ENCODE peak calls at places on chromosome 12, in nine cellular contexts. One of them, this sample, is unnamed.

GRCh38 chr12:130949806-130950205 is 3.9 kb upstream of the ADGRD1 start:
- DNase-seq in breast epithelium: no peak
- DNase-seq in ovary: no peak
- DNase-seq in right lobe of liver: no peak
- DNase-seq in lower leg skin: no peak
- DNase-seq in stomach: no peak
- DNase-seq in transverse colon: no peak
- DNase-seq in body of pancreas: no peak
- DNase-seq in heart left ventricle: no peak
- DNase-seq in this sample: no peak

GRCh38 chr12:106247731-106248176 is at the start of gene CKAP4:
- DNase-seq in transverse colon: peak
- DNase-seq in stomach: peak
- DNase-seq in ovary: peak
- DNase-seq in lower leg skin: peak
- DNase-seq in right lobe of liver: peak
- DNase-seq in breast epithelium: peak
- DNase-seq in heart left ventricle: peak
- DNase-seq in body of pancreas: peak
- DNase-seq in this sample: peak

GRCh38 chr12:93733358-93733757 is 56.2 kb downstream of the CRADD start:
- DNase-seq in stomach: no peak
- DNase-seq in lower leg skin: no peak
- DNase-seq in breast epithelium: no peak
- DNase-seq in right lobe of liver: no peak
- DNase-seq in transverse colon: no peak
- DNase-seq in heart left ventricle: peak
- DNase-seq in body of pancreas: no peak
- DNase-seq in ovary: no peak
- DNase-seq in this sample: no peak

GRCh38 chr12:4044101-4044500 is 170.9 kb upstream of the PARP11 start:
- DNase-seq in right lobe of liver: no peak
- DNase-seq in ovary: no peak
- DNase-seq in body of pancreas: no peak
- DNase-seq in breast epithelium: no peak
- DNase-seq in heart left ventricle: no peak
- DNase-seq in transverse colon: no peak
- DNase-seq in stomach: no peak
- DNase-seq in lower leg skin: no peak
- DNase-seq in this sample: no peak

GRCh38 chr12:84986586-84986985 is 49.5 kb downstream of the TSPAN19 start:
- DNase-seq in ovary: no peak
- DNase-seq in lower leg skin: no peak
- DNase-seq in transverse colon: no peak
- DNase-seq in heart left ventricle: no peak
- DNase-seq in body of pancreas: no peak
- DNase-seq in breast epithelium: no peak
- DNase-seq in stomach: no peak
- DNase-seq in right lobe of liver: no peak
- DNase-seq in this sample: no peak

GRCh38 chr12:100995201-100995600 is 200.6 kb downstream of the ANO4 start:
- DNase-seq in stomach: no peak
- DNase-seq in breast epithelium: no peak
- DNase-seq in ovary: no peak
- DNase-seq in transverse colon: no peak
- DNase-seq in body of pancreas: no peak
- DNase-seq in lower leg skin: no peak
- DNase-seq in right lobe of liver: no peak
- DNase-seq in heart left ventricle: no peak
- DNase-seq in this sample: no peak

GRCh38 chr12:130162771-130163460 is 652 bp downstream of the FZD10 start:
- DNase-seq in right lobe of liver: no peak
- DNase-seq in stomach: no peak
- DNase-seq in heart left ventricle: no peak
- DNase-seq in lower leg skin: no peak
- DNase-seq in body of pancreas: no peak
- DNase-seq in transverse colon: no peak
- DNase-seq in breast epithelium: no peak
- DNase-seq in ovary: no peak
- DNase-seq in this sample: no peak

GRCh38 chr12:44819884-44820283 is 56.2 kb downstream of the NELL2 start:
- DNase-seq in heart left ventricle: no peak
- DNase-seq in ovary: no peak
- DNase-seq in breast epithelium: no peak
- DNase-seq in stomach: no peak
- DNase-seq in right lobe of liver: no peak
- DNase-seq in body of pancreas: no peak
- DNase-seq in lower leg skin: no peak
- DNase-seq in transverse colon: no peak
- DNase-seq in this sample: no peak

GRCh38 chr12:109875572-109876131 is 4.7 kb downstream of the GLTP start:
- DNase-seq in body of pancreas: no peak
- DNase-seq in lower leg skin: no peak
- DNase-seq in breast epithelium: no peak
- DNase-seq in right lobe of liver: no peak
- DNase-seq in stomach: no peak
- DNase-seq in ovary: no peak
- DNase-seq in heart left ventricle: no peak
- DNase-seq in transverse colon: peak
- DNase-seq in this sample: no peak

GRCh38 chr12:77402726-77403125 is 337.4 kb upstream of the E2F7 start:
- DNase-seq in breast epithelium: no peak
- DNase-seq in heart left ventricle: no peak
- DNase-seq in transverse colon: no peak
- DNase-seq in ovary: no peak
- DNase-seq in lower leg skin: no peak
- DNase-seq in body of pancreas: no peak
- DNase-seq in stomach: no peak
- DNase-seq in right lobe of liver: no peak
- DNase-seq in this sample: no peak

GRCh38 chr12:31231611-31232360 is 94.2 kb downstream of the SINHCAF start:
- DNase-seq in ovary: no peak
- DNase-seq in heart left ventricle: no peak
- DNase-seq in stomach: no peak
- DNase-seq in right lobe of liver: no peak
- DNase-seq in transverse colon: no peak
- DNase-seq in lower leg skin: no peak
- DNase-seq in breast epithelium: no peak
- DNase-seq in body of pancreas: no peak
- DNase-seq in this sample: no peak

GRCh38 chr12:120713861-120714482 is 3.7 kb downstream of the UNC119B start:
- DNase-seq in body of pancreas: peak
- DNase-seq in ovary: no peak
- DNase-seq in transverse colon: peak
- DNase-seq in lower leg skin: peak
- DNase-seq in breast epithelium: no peak
- DNase-seq in stomach: peak
- DNase-seq in heart left ventricle: peak
- DNase-seq in right lobe of liver: no peak
- DNase-seq in this sample: no peak

GRCh38 chr12:31518680-31519227 is 72.2 kb downstream of the DENND5B start:
- DNase-seq in ovary: no peak
- DNase-seq in heart left ventricle: peak
- DNase-seq in breast epithelium: no peak
- DNase-seq in stomach: no peak
- DNase-seq in right lobe of liver: no peak
- DNase-seq in transverse colon: peak
- DNase-seq in lower leg skin: no peak
- DNase-seq in body of pancreas: peak
- DNase-seq in this sample: no peak

GRCh38 chr12:118317729-118318128 is 55.0 kb downstream of the TAOK3 start:
- DNase-seq in stomach: no peak
- DNase-seq in breast epithelium: no peak
- DNase-seq in body of pancreas: no peak
- DNase-seq in heart left ventricle: no peak
- DNase-seq in right lobe of liver: no peak
- DNase-seq in lower leg skin: no peak
- DNase-seq in ovary: no peak
- DNase-seq in transverse colon: no peak
- DNase-seq in this sample: no peak

GRCh38 chr12:75137896-75138295 is 71.7 kb downstream of the KCNC2 start:
- DNase-seq in ovary: no peak
- DNase-seq in stomach: no peak
- DNase-seq in lower leg skin: no peak
- DNase-seq in breast epithelium: no peak
- DNase-seq in transverse colon: no peak
- DNase-seq in heart left ventricle: no peak
- DNase-seq in right lobe of liver: no peak
- DNase-seq in body of pancreas: no peak
- DNase-seq in this sample: no peak

GRCh38 chr12:109291117-109291516 is 18.0 kb downstream of the FOXN4 start:
- DNase-seq in stomach: no peak
- DNase-seq in heart left ventricle: no peak
- DNase-seq in body of pancreas: no peak
- DNase-seq in right lobe of liver: no peak
- DNase-seq in transverse colon: no peak
- DNase-seq in breast epithelium: no peak
- DNase-seq in lower leg skin: no peak
- DNase-seq in ovary: no peak
- DNase-seq in this sample: peak

GRCh38 chr12:92088802-92089201 is 56.8 kb downstream of the BTG1 start:
- DNase-seq in right lobe of liver: no peak
- DNase-seq in breast epithelium: no peak
- DNase-seq in body of pancreas: no peak
- DNase-seq in lower leg skin: no peak
- DNase-seq in heart left ventricle: peak
- DNase-seq in stomach: no peak
- DNase-seq in transverse colon: no peak
- DNase-seq in ovary: no peak
- DNase-seq in this sample: no peak

DNA sequence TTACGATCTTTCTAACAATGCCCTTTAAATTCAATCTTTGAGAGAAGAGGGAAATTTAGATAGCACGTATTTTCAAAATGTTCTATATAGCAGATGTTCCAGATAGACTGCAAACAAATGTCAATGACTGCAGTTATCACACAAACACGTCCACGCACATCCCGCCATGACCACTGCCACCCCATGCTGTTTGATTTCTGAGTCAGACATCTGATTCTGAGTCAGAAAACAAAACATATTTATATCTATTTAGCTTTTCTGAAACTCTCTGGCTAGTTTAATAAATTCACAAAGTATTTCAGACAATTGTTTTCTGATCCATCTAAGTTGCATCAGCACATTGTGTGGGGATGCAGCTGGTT is 105.9 kb upstream of the BCAT1 start:
- DNase-seq in stomach: no peak
- DNase-seq in lower leg skin: no peak
- DNase-seq in transverse colon: no peak
- DNase-seq in right lobe of liver: no peak
- DNase-seq in ovary: no peak
- DNase-seq in heart left ventricle: no peak
- DNase-seq in breast epithelium: no peak
- DNase-seq in body of pancreas: peak
- DNase-seq in this sample: no peak
- H3K4me3 ChIP-seq in stomach: no peak
- H3K4me3 ChIP-seq in lower leg skin: no peak
- H3K4me3 ChIP-seq in transverse colon: no peak
- H3K4me3 ChIP-seq in right lobe of liver: no peak
- H3K4me3 ChIP-seq in ovary: no peak
- H3K4me3 ChIP-seq in heart left ventricle: peak
- H3K4me3 ChIP-seq in breast epithelium: no peak
- H3K4me3 ChIP-seq in body of pancreas: no peak
- H3K4me3 ChIP-seq in this sample: peak

DNA sequence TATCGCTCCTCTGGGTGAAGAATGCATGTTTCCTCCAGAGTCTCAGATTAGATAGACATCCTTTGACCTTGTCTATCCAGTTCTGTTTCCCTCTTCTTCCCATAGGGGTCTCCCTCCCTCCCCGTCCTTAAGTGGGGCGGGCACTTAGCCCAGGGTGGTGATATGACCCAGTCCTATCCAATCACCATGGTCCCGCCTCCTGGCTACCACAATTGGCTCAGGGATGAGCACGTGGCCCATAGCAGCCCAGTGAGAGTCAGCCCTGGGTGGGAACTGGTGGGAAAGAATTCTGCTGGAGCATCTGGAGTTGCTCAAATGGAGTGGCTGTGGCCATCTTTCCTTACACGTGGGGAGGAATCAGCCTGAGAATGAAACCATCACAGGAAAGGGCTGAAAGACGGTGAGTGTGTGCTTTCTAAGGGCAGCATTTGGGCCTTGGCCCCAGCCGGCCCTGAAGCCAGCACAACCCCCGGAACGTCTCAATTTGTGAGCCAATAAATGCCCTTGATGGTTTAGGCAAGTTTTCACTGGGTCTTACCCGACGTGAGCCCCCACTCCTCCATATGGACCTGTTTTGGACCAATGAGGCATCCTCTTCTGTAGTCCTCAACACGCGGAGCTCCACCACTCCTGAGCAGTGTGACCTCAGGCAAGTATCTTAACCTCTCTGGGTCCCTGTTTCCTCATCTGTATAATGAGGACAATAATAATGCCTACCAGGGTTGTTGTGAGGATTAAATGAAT is 14.3 kb upstream of the MLXIP start:
- DNase-seq in heart left ventricle: peak
- DNase-seq in transverse colon: peak
- DNase-seq in breast epithelium: no peak
- DNase-seq in ovary: peak
- DNase-seq in right lobe of liver: peak
- DNase-seq in lower leg skin: peak
- DNase-seq in stomach: peak
- DNase-seq in body of pancreas: peak
- DNase-seq in this sample: peak
- TF ChIP-seq POLR2A in heart left ventricle: no peak
- TF ChIP-seq POLR2A in transverse colon: no peak
- TF ChIP-seq POLR2A in breast epithelium: no peak
- TF ChIP-seq POLR2A in ovary: peak
- TF ChIP-seq POLR2A in right lobe of liver: no peak
- TF ChIP-seq POLR2A in lower leg skin: no peak
- TF ChIP-seq POLR2A in stomach: no peak
- TF ChIP-seq POLR2A in body of pancreas: peak
- TF ChIP-seq POLR2A in this sample: no peak

DNA sequence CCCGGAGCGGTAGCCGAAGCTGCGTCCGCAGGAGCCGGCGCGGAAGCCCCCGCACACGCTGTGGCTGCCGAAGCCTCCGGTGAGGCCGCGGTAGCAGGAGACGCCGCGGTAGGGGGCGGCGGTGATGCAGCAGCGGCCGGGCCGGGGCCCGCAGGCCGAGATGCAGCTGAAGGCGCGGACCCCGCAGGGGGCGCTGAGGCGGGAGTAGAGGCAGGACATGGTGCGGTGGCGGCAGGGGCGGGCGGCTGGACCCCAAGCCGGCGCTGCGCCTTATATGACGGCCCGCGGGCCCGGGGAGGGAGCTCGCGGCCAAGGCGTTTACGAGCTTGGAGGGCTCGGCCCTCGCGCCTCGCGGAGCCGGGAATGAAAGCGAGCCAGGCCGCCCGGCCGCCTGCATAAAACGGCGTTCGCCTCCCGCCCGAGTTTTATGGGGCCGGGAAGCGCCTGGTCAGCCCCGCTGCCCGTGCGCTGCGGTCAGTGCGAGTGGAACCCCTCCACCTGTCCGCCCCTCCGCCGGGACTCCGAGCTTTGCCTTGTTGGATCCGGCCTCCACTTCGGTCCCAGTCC is 16.0 kb upstream of the KRT86 start:
- DNase-seq in body of pancreas: peak
- DNase-seq in heart left ventricle: no peak
- DNase-seq in ovary: peak
- DNase-seq in stomach: peak
- DNase-seq in breast epithelium: peak
- DNase-seq in transverse colon: no peak
- DNase-seq in right lobe of liver: no peak
- DNase-seq in lower leg skin: no peak
- DNase-seq in this sample: peak
- H3K4me3 ChIP-seq in body of pancreas: no peak
- H3K4me3 ChIP-seq in heart left ventricle: no peak
- H3K4me3 ChIP-seq in ovary: no peak
- H3K4me3 ChIP-seq in stomach: peak
- H3K4me3 ChIP-seq in breast epithelium: peak
- H3K4me3 ChIP-seq in transverse colon: no peak
- H3K4me3 ChIP-seq in right lobe of liver: no peak
- H3K4me3 ChIP-seq in lower leg skin: no peak
- H3K4me3 ChIP-seq in this sample: no peak

GRCh38 chr12:56300644-56301464 is 724 bp upstream of the CS start:
- DNase-seq in lower leg skin: no peak
- DNase-seq in ovary: no peak
- DNase-seq in breast epithelium: no peak
- DNase-seq in transverse colon: no peak
- DNase-seq in body of pancreas: no peak
- DNase-seq in stomach: no peak
- DNase-seq in heart left ventricle: no peak
- DNase-seq in right lobe of liver: no peak
- DNase-seq in this sample: no peak
- TF ChIP-seq POLR2A in lower leg skin: no peak
- TF ChIP-seq POLR2A in ovary: no peak
- TF ChIP-seq POLR2A in breast epithelium: no peak
- TF ChIP-seq POLR2A in transverse colon: no peak
- TF ChIP-seq POLR2A in body of pancreas: no peak
- TF ChIP-seq POLR2A in stomach: no peak
- TF ChIP-seq POLR2A in heart left ventricle: no peak
- TF ChIP-seq POLR2A in right lobe of liver: no peak
- TF ChIP-seq POLR2A in this sample: no peak

This sample was measured in spleen.